ENCODE peak calls at places on chromosomes 5 and 9, in four cellular contexts. Z is hepatocyte, E is GM23338, K is neural progenitor cell. X is an unnamed sample. For H3K4me1, the result is how much of the 10 kb centered on the place peaks cover.

GRCh38 chr5:2482778-2483177 is 268.7 kb downstream of the IRX2 start:
- DNase-seq in K (no peak), Z (no peak), E (no peak), X (no peak)

GRCh38 chr9:134676886-134677285 is 35.3 kb downstream of the COL5A1 start:
- DNase-seq in E (no peak), Z (no peak), K (no peak), X (no peak)

GRCh38 chr5:149979898-149980297 is 19.3 kb downstream of the SLC26A2 start:
- DNase-seq in E (no peak), K (no peak), Z (no peak), X (no peak)

GRCh38 chr5:34686762-34687268 is 30.7 kb downstream of the RAI14 start:
- DNase-seq in Z (peak), K (no peak), E (no peak), X (no peak)

GRCh38 chr5:158054388-158055092 is 195.6 kb upstream of the CLINT1 start:
- DNase-seq in K (no peak), Z (no peak), E (no peak), X (no peak)

GRCh38 chr5:55856511-55857246 is 5.5 kb downstream of the IL31RA start:
- DNase-seq in K (no peak), Z (no peak), E (no peak), X (no peak)

GRCh38 chr5:34048143-34048542 is 5.1 kb upstream of the C1QTNF3 start:
- DNase-seq in Z (no peak), K (no peak), E (no peak), X (no peak)

GRCh38 chr5:160382361-160382760 is 11.9 kb upstream of the C1QTNF2 start:
- DNase-seq in Z (no peak), K (no peak), E (no peak), X (no peak)

GRCh38 chr9:128282500-128282899 is 6.4 kb downstream of the SWI5 start:
- DNase-seq in E (no peak), Z (no peak), K (no peak), X (no peak)

GRCh38 chr5:171477101-171477500 is 57.7 kb downstream of the FGF18 start:
- DNase-seq in E (no peak), Z (no peak), K (no peak), X (no peak)

GRCh38 chr9:38251461-38251860 is 141.0 kb upstream of the ALDH1B1 start:
- DNase-seq in Z (no peak), K (no peak), E (no peak), X (no peak)

GRCh38 chr5:37771731-37772130 is 68.1 kb downstream of the GDNF start:
- DNase-seq in E (no peak), Z (no peak), K (no peak), X (no peak)

GRCh38 chr9:12790883-12791282 is 16.1 kb downstream of the LURAP1L start:
- DNase-seq in Z (no peak), K (no peak), E (no peak), X (no peak)

GRCh38 chr5:154753792-154754191 is 1.4 kb upstream of the LARP1 start:
- DNase-seq in K (peak), E (no peak), Z (peak), X (no peak)

GRCh38 chr5:134435525-134435924 is 23.8 kb upstream of the CDKN2AIPNL start:
- DNase-seq in Z (peak), E (no peak), K (no peak), X (no peak)

GRCh38 chr9:110156902-110157301 is 51.1 kb downstream of the C9orf152 start:
- DNase-seq in Z (no peak), K (no peak), E (no peak), X (peak)

GRCh38 chr5:131496400-131496713 is 138.7 kb downstream of the RAPGEF6 start:
- DNase-seq in Z (no peak), K (no peak), E (no peak), X (peak)

GRCh38 chr5:9507974-9508373 is 37.9 kb downstream of the SEMA5A start:
- DNase-seq in K (no peak), E (no peak), Z (peak), X (no peak)

GRCh38 chr9:36924071-36924470 is 110.0 kb downstream of the PAX5 start:
- DNase-seq in E (no peak), Z (peak), K (no peak), X (no peak)

GRCh38 chr5:177526791-177527190 is 10.0 kb upstream of the DDX41 start:
- DNase-seq in Z (no peak), K (no peak), E (no peak), X (no peak)

GRCh38 chr5:125408582-125409069 is 662.2 kb upstream of the ZNF608 start:
- DNase-seq in K (no peak), Z (peak), E (no peak), X (no peak)

GRCh38 chr5:56106837-56107236 is 112.1 kb upstream of the IL6ST start:
- DNase-seq in Z (no peak), E (no peak), K (no peak), X (no peak)

GRCh38 chr5:160438316-160439204 is 16.9 kb downstream of the PTTG1 start:
- DNase-seq in Z (peak), K (peak), E (peak), X (peak)

GRCh38 chr9:99118782-99119466 is 14.0 kb downstream of the TGFBR1 start:
- DNase-seq in Z (no peak), E (no peak), K (no peak), X (peak)

GRCh38 chr9:108511200-108511756 is 344.5 kb downstream of the ACTL7B start:
- DNase-seq in Z (no peak), E (no peak), K (no peak), X (no peak)

GRCh38 chr9:16485575-16486321 is 384.7 kb downstream of the BNC2 start:
- DNase-seq in E (peak), K (peak), Z (no peak), X (no peak)

GRCh38 chr5:123537256-123537655 is 25.3 kb downstream of the CSNK1G3 start:
- DNase-seq in Z (no peak), E (no peak), K (no peak), X (no peak)

GRCh38 chr9:137320555-137321384 is 18.7 kb upstream of the NRARP start:
- DNase-seq in E (peak), K (no peak), Z (no peak), X (peak)

GRCh38 chr5:90473321-90474234 is 993 bp downstream of the MBLAC2 start:
- DNase-seq in K (peak), Z (peak), E (peak), X (peak)

GRCh38 chr5:55480781-55481180 is 54.0 kb downstream of the PLPP1 start:
- DNase-seq in Z (no peak), K (no peak), E (no peak), X (no peak)

GRCh38 chr5:171155621-171156020 is 153.4 kb upstream of the TLX3 start:
- DNase-seq in Z (no peak), E (no peak), K (no peak), X (no peak)

GRCh38 chr5:113293613-113294340 is 141.0 kb downstream of the TSSK1B start:
- DNase-seq in E (peak), Z (peak), K (peak), X (no peak)

GRCh38 chr5:127031147-127031862 is 947 bp upstream of the MARCHF3 start:
- DNase-seq in E (peak), Z (peak), K (peak), X (peak)

GRCh38 chr5:33890633-33891032 is 1.2 kb downstream of the ADAMTS12 start:
- DNase-seq in K (peak), Z (no peak), E (peak), X (no peak)

GRCh38 chr5:81750308-81751008 is 439 bp downstream of the SSBP2 start:
- DNase-seq in E (peak), Z (peak), K (peak), X (peak)

DNA sequence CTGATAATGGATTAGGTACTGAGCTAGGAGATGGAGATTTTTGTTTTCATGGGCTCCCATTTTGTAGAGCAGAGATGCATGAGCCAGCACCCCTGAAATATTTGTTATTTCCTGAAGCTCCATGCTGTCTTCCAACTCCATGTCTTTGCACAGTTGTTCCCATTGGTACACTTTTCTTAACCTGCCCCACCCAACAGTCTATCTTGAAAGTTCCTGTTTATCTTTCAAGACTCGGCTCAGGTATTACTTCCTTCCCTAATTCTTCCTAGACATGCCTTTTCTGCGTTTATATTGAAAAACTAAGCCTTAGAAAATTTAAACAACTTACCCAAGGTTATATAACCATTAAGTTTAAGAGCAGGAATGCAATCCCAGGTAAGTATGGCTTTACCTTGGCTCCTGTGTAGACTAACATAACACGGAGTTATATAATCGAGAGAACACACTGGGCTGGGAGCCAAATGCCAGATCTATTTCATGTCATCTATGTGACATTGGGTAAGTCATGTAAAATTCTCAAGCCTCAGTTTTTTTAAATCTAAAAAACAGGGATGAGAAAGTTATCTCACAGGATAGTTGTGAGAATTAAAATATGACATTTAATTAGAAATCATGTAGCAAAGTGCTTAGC is 67.4 kb downstream of the LIX1 start:
- DNase-seq in K (no peak), E (no peak), Z (no peak), X (no peak)
- H3K4me1 ChIP-seq in K (under half), E (under half), Z (under half), X (under half)

GRCh38 chr9:95458666-95459065 is 58.1 kb downstream of the PTCH1 start:
- DNase-seq in Z (peak), E (no peak), K (no peak), X (no peak)
- H2AFZ ChIP-seq in Z (no peak), E (no peak), K (no peak), X (no peak)

GRCh38 chr9:125807065-125807464 is 59.9 kb downstream of the PBX3 start:
- DNase-seq in E (no peak), K (no peak), Z (peak), X (no peak)

GRCh38 chr9:125805057-125805456 is 57.9 kb downstream of the PBX3 start:
- DNase-seq in K (no peak), Z (peak), E (no peak), X (no peak)

GRCh38 chr9:125797857-125798399 is 50.8 kb downstream of the PBX3 start:
- DNase-seq in Z (no peak), K (no peak), E (no peak), X (no peak)

GRCh38 chr9:125803526-125803925 is 56.4 kb downstream of the PBX3 start:
- DNase-seq in K (no peak), E (no peak), Z (no peak), X (no peak)
- TF ChIP-seq EZH2phosphoT487 in K (no peak), E (no peak), Z (no peak), X (no peak)

GRCh38 chr9:93134018-93134739 is at the start of gene NINJ1:
- DNase-seq in E (peak), K (peak), Z (peak), X (peak)
- H3K4me1 ChIP-seq in E (under half), K (under half), Z (under half), X (under half)

DNA sequence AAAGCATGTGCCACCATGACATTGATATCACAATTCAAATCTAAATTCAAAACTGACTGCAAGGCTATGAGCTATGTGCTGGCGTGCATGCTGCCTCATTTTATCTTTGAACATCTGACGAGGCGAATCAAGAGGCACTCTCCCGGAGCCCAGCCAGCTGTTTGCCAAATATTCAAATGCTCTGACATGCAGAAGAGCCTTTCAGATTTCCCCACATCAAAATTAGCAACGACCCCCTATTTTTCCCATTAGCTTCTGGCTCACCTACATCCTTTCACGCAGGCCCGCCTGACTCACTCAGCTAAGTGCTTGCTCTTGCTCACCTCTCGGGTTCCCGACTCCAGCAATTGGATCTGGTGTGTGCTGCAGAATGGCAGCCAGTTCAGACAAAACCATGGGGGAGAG is 159.0 kb downstream of the NR2F1-AS1 start:
- DNase-seq in Z (no peak), K (peak), E (peak), X (no peak)
- H2AFZ ChIP-seq in Z (no peak), K (no peak), E (no peak), X (no peak)

GRCh38 chr5:79802995-79803394 is 113.4 kb downstream of the CMYA5 start:
- DNase-seq in Z (no peak), E (no peak), K (no peak), X (peak)
- TF ChIP-seq EZH2phosphoT487 in Z (no peak), E (no peak), K (no peak), X (no peak)

GRCh38 chr9:121187681-121188305 is 13.9 kb downstream of the RAB14 start:
- DNase-seq in K (no peak), Z (no peak), E (no peak), X (no peak)
- H3K4me1 ChIP-seq in K (under half), Z (under half), E (under half), X (under half)

DNA sequence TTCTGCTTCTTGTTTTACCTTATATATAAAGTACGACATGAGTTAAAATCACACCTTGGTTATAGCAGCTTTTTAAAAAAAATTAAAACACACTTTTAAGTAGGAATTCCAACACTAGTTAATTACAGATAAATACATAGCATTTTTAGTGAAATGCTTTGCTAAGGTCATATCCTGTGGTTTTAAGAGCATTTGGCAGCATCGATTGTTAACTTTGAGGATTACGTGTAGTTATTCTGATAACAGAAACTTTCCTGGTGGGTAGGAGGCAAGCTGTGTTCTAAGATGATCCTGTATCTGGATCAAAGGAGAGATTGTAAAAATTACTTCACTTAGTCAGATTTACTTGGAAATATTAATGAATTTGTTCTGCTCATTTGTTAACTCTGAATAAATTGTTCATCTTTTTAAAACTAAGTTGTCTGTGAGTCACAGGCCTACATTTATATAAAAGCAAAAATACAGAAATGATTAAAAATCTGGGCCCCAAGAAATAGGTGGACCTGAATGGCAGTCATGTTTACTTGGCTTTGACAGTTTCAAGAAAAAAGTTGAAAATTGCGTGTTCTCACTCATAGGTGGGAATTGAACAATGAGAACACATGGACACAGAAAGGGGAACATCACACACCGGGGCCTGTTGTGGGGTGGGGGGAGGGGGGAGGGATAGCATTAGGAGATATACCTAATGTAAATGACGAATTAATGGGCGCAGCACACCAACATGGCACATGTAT is 58.4 kb downstream of the TRIO start:
- DNase-seq in K (no peak), E (no peak), Z (no peak), X (no peak)
- H2AFZ ChIP-seq in K (no peak), E (no peak), Z (no peak), X (no peak)

GRCh38 chr5:10573487-10574145 is 9.7 kb downstream of the ANKRD33B start:
- DNase-seq in E (no peak), Z (no peak), K (no peak), X (no peak)
- TF ChIP-seq EZH2phosphoT487 in E (no peak), Z (no peak), K (no peak), X (no peak)

GRCh38 chr5:110116539-110116938 is 426.8 kb downstream of the MAN2A1 start:
- DNase-seq in Z (no peak), K (no peak), E (no peak), X (no peak)
- H3K4me1 ChIP-seq in Z (under half), K (under half), E (under half), X (under half)